ENCODE peak calls at places on chromosomes 13 and 19, in five cellular contexts. X, M, A, N and Q are unnamed samples. For H3K36me3, the result is how much of the 10 kb centered on the place peaks cover.

GRCh38 chr19:30691767-30692516 is 319.8 kb downstream of the ZNF536 start:
- DNase-seq in X (no peak), M (no peak), A (no peak), N (no peak), Q (no peak)

GRCh38 chr13:64130600-64130999 is 2715.0 kb upstream of the PCDH20 start:
- DNase-seq in X (no peak), M (no peak), A (no peak), N (no peak), Q (no peak)

GRCh38 chr13:20526664-20527063 is 1.0 kb upstream of the CRYL1 start:
- DNase-seq in X (peak), M (no peak), A (no peak), N (no peak), Q (no peak)

GRCh38 chr19:11203194-11204075 is 6.1 kb upstream of the KANK2 start:
- DNase-seq in X (peak), M (peak), A (peak), N (peak), Q (no peak)

GRCh38 chr19:1221141-1221903 is 15.7 kb downstream of the STK11 start:
- DNase-seq in X (no peak), M (peak), A (no peak), N (no peak), Q (no peak)

GRCh38 chr13:49444517-49445395 is 682 bp downstream of the SETDB2 start:
- DNase-seq in X (peak), M (no peak), A (peak), N (peak), Q (peak)

GRCh38 chr19:42272535-42272897 is 3.5 kb downstream of the CIC start:
- DNase-seq in X (no peak), M (no peak), A (no peak), N (no peak), Q (no peak)

GRCh38 chr19:43465468-43466120 is at the start of gene LYPD3:
- DNase-seq in X (no peak), M (peak), A (peak), N (peak), Q (no peak)

GRCh38 chr13:64556391-64556790 is 2673.7 kb downstream of the PCDH9 start:
- DNase-seq in X (no peak), M (no peak), A (no peak), N (no peak), Q (no peak)

GRCh38 chr19:52638601-52639000 is 446 bp upstream of the ZNF83 start:
- DNase-seq in X (no peak), M (peak), A (no peak), N (no peak), Q (no peak)

GRCh38 chr19:49911381-49912145 is 14.9 kb upstream of the IL4I1 start:
- DNase-seq in X (no peak), M (no peak), A (no peak), N (no peak), Q (no peak)

GRCh38 chr19:46859637-46860124 is 1.1 kb upstream of the ARHGAP35 start:
- DNase-seq in X (no peak), M (peak), A (no peak), N (no peak), Q (no peak)

GRCh38 chr19:12166596-12166995 is 3.7 kb downstream of the ZNF136 start:
- DNase-seq in X (no peak), M (no peak), A (no peak), N (no peak), Q (no peak)

GRCh38 chr13:64414381-64414780 is 2815.8 kb downstream of the PCDH9 start:
- DNase-seq in X (no peak), M (no peak), A (no peak), N (no peak), Q (no peak)

GRCh38 chr19:53870485-53870844 is 2.8 kb downstream of the MYADM start:
- DNase-seq in X (no peak), M (peak), A (peak), N (no peak), Q (no peak)

GRCh38 chr19:30406220-30406944 is 34.2 kb downstream of the ZNF536 start:
- DNase-seq in X (no peak), M (no peak), A (peak), N (no peak), Q (no peak)

GRCh38 chr13:49635599-49636433 is 7.5 kb downstream of the ARL11 start:
- DNase-seq in X (peak), M (no peak), A (peak), N (peak), Q (peak)

GRCh38 chr13:97228850-97229521 is 6.9 kb downstream of the MBNL2 start:
- DNase-seq in X (no peak), M (no peak), A (no peak), N (no peak), Q (no peak)

GRCh38 chr19:45327404-45328143 is 4.9 kb upstream of the CKM start:
- DNase-seq in X (no peak), M (no peak), A (no peak), N (no peak), Q (no peak)

GRCh38 chr13:79387853-79388252 is 18.2 kb downstream of the RBM26 start:
- DNase-seq in X (no peak), M (no peak), A (no peak), N (no peak), Q (no peak)

DNA sequence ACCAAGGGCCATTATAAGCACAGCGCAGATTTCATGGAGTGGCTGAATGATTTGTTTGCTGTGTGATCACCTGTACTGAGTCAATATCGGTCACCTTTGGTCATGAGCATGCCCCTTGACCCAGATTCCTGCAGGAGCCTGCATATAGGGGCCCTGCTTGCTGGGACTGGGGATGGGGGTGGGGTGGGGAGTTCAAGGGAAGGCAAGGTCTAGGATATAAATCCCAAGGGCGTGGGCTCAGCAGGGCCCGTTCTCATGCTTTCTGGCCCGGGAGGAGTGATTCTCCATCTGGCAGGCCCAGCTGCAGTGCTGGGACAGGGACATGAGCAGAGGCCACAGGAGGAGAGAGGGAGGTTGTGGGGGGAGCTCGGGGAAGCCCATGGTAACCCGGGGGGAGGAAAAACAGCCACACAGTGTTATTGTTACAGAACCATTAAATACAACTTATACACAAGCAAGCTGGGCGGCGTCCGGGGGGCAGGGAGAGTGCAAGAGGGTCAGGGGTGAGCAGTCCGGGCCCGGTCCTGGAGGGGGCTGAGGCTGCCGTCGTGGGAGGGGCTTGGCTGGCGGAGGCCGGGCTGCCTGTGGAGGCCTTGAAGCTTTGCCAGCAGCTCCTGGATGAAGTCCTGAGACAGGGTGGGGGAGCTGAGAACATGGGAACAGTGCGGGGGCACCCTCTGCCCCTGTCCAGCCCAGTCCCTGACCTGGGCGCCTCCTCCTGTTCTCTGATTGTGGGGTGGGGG is 5.2 kb downstream of the PPP1R14A start:
- DNase-seq in X (no peak), M (peak), A (peak), N (no peak), Q (no peak)
- H3K27ac ChIP-seq in X (no peak), M (peak), A (peak), N (no peak), Q (no peak)

GRCh38 chr19:3458595-3459284 is 21.6 kb downstream of the SMIM24 start:
- DNase-seq in X (no peak), M (peak), A (no peak), N (no peak), Q (no peak)
- H3K4me3 ChIP-seq in X (no peak), M (no peak), A (no peak), N (no peak), Q (no peak)

GRCh38 chr19:55305983-55306562 is 19.1 kb downstream of the TMEM150B start:
- DNase-seq in X (no peak), M (no peak), A (no peak), N (no peak), Q (no peak)

GRCh38 chr19:55304980-55305379 is 20.2 kb downstream of the TMEM150B start:
- DNase-seq in X (no peak), M (no peak), A (no peak), N (no peak), Q (no peak)

GRCh38 chr19:55304279-55304978 is 20.6 kb downstream of the BRSK1 start:
- DNase-seq in X (peak), M (no peak), A (peak), N (peak), Q (no peak)

GRCh38 chr19:55306712-55307111 is 18.4 kb downstream of the TMEM150B start:
- DNase-seq in X (no peak), M (no peak), A (no peak), N (no peak), Q (no peak)

DNA sequence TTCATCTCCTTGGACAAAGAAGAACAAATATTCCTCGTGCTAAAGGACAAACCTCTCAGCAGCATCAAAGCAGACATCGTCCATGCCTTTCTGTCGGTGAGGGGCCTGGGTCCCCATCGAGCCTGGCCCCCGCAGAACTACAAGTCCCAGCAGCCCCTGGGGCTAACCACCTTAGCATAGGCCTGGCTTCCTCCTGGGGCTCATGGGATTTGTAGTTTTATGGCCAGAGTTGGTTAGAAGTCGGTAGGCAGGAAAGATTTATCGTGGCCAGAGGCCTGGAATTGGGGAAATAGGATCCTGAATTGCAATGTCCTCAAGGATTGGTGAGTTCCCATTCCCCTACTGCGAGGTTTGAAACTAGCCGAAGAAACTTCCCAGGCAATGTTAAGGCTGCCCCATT is 19.6 kb downstream of the TMEM150B start:
- DNase-seq in X (peak), M (no peak), A (no peak), N (peak), Q (peak)
- H3K36me3 ChIP-seq in X (under half), M (under half), A (under half), N (under half), Q (under half)

GRCh38 chr13:114078501-114079451 is 53.6 kb downstream of the RASA3 start:
- DNase-seq in X (no peak), M (peak), A (no peak), N (peak), Q (no peak)
- H3K27ac ChIP-seq in X (no peak), M (no peak), A (no peak), N (no peak), Q (no peak)

GRCh38 chr13:51819544-51819943 is 15.6 kb upstream of the DHRS12 start:
- DNase-seq in X (no peak), M (no peak), A (no peak), N (no peak), Q (no peak)
- H3K4me3 ChIP-seq in X (no peak), M (no peak), A (no peak), N (no peak), Q (no peak)

GRCh38 chr19:6211632-6212402 is 68.0 kb downstream of the MLLT1 start:
- DNase-seq in X (no peak), M (no peak), A (no peak), N (no peak), Q (no peak)
- H3K36me3 ChIP-seq in X (under half), M (under half), A (under half), N (under half), Q (under half)

GRCh38 chr13:111248822-111249221 is 71.6 kb upstream of the TEX29 start:
- DNase-seq in X (no peak), M (no peak), A (no peak), N (no peak), Q (no peak)

GRCh38 chr13:111243981-111244380 is 76.5 kb upstream of the TEX29 start:
- DNase-seq in X (no peak), M (no peak), A (no peak), N (no peak), Q (no peak)

GRCh38 chr13:111245781-111246384 is 74.6 kb upstream of the TEX29 start:
- DNase-seq in X (no peak), M (no peak), A (no peak), N (peak), Q (no peak)

GRCh38 chr13:111249637-111250360 is 70.6 kb upstream of the TEX29 start:
- DNase-seq in X (no peak), M (no peak), A (no peak), N (no peak), Q (no peak)

DNA sequence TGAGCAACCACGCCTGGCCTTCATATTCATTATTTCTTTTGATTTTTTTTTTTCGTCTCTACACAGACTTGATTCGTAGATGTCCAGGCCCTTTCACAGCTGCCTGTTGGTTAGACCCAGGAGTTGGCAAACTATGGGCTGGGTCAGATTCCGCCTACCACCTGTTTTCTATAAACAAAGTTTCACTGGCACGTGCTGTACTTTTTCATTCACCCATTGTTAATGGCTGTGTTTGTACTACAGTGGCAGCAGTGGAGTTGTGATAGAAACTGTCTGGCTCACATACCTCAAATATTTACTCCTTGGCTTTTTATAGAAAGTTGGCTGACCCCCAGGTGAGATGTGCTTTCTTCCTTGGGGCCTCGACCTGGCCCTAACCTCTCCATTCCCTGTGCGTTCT is 72.9 kb upstream of the TEX29 start:
- DNase-seq in X (no peak), M (no peak), A (peak), N (no peak), Q (no peak)
- H3K27ac ChIP-seq in X (no peak), M (no peak), A (no peak), N (no peak), Q (no peak)